ENCODE peak calls at places on chromosomes 2 and 18, in six cellular contexts. W, Q, M, E, K and Z are unnamed samples.

GRCh38 chr2:72980535-72981217 is 63.4 kb downstream of the EMX1 start:
- DNase-seq in W (no peak), Q (no peak), M (no peak), E (peak; percentile 85), K (no peak), Z (no peak)

GRCh38 chr2:168740360-168740759 is 62.1 kb upstream of the NOSTRIN start:
- DNase-seq in W (no peak), Q (no peak), M (no peak), E (peak; percentile 61), K (no peak), Z (no peak)

GRCh38 chr18:59952283-59953007 is 52.6 kb downstream of the PMAIP1 start:
- DNase-seq in W (no peak), Q (no peak), M (no peak), E (no peak), K (no peak), Z (no peak)

GRCh38 chr2:86175866-86176265 is 19.4 kb downstream of the IMMT start:
- DNase-seq in W (no peak), Q (no peak), M (no peak), E (no peak), K (no peak), Z (no peak)

GRCh38 chr18:48640566-48641270 is 101.9 kb downstream of the CTIF start:
- DNase-seq in W (no peak), Q (no peak), M (no peak), E (peak; percentile 27), K (no peak), Z (no peak)

GRCh38 chr2:11789243-11789642 is 42.8 kb downstream of the LPIN1 start:
- DNase-seq in W (no peak), Q (no peak), M (no peak), E (no peak), K (no peak), Z (no peak)

GRCh38 chr2:96159084-96159830 is 14.0 kb upstream of the DUSP2 start:
- DNase-seq in W (no peak), Q (no peak), M (no peak), E (no peak), K (no peak), Z (no peak)

GRCh38 chr2:104804148-104804890 is 49.6 kb upstream of the POU3F3 start:
- DNase-seq in W (no peak), Q (no peak), M (peak; percentile 4), E (no peak), K (peak; percentile 21), Z (no peak)

GRCh38 chr2:42876280-42876840 is 84.0 kb upstream of the HAAO start:
- DNase-seq in W (no peak), Q (no peak), M (no peak), E (no peak), K (no peak), Z (no peak)

GRCh38 chr2:148764820-148765219 is 110.2 kb upstream of the KIF5C start:
- DNase-seq in W (no peak), Q (no peak), M (no peak), E (no peak), K (no peak), Z (no peak)

GRCh38 chr2:20366672-20367116 is 16.1 kb upstream of the PUM2 start:
- DNase-seq in W (no peak), Q (no peak), M (no peak), E (no peak), K (no peak), Z (no peak)

GRCh38 chr2:1738646-1739302 is 5.5 kb downstream of the PXDN start:
- DNase-seq in W (no peak), Q (no peak), M (no peak), E (peak; percentile 64), K (no peak), Z (no peak)